ENCODE peak calls at places on chromosomes 1 and 21, in six cellular contexts. R, C, G, P, E and T are unnamed samples.

GRCh38 chr1:31382379-31382989 is 9.6 kb upstream of the FABP3 start:
- DNase-seq in C (peak), R (no peak), E (no peak), P (no peak), G (no peak), T (no peak)

GRCh38 chr1:185139231-185139630 is 17.5 kb downstream of the TRMT1L start:
- DNase-seq in G (no peak), R (no peak), P (no peak), C (no peak), E (no peak), T (no peak)

GRCh38 chr1:72623299-72623708 is 341.0 kb upstream of the NEGR1 start:
- DNase-seq in C (peak), E (peak), P (peak), G (peak), R (peak), T (peak)

GRCh38 chr1:147597010-147597409 is 55.7 kb downstream of the BCL9 start:
- DNase-seq in E (no peak), P (no peak), R (no peak), G (no peak), C (no peak), T (no peak)

GRCh38 chr1:172719694-172720138 is 60.8 kb downstream of the FASLG start:
- DNase-seq in P (peak), G (peak), R (peak), E (peak), C (peak), T (peak)

GRCh38 chr1:58702766-58703165 is 2.9 kb upstream of the MYSM1 start:
- DNase-seq in G (no peak), P (no peak), R (no peak), E (no peak), C (no peak), T (no peak)

GRCh38 chr1:236753554-236753953 is 41.5 kb upstream of the MTR start:
- DNase-seq in E (peak), C (peak), P (peak), R (peak), G (peak), T (peak)

GRCh38 chr21:28142692-28143091 is 850.0 kb downstream of the LTN1 start:
- DNase-seq in E (no peak), C (no peak), P (no peak), R (no peak), G (peak), T (peak)

GRCh38 chr1:5936126-5936525 is 56.1 kb downstream of the NPHP4 start:
- DNase-seq in E (no peak), R (no peak), P (no peak), C (no peak), G (no peak), T (no peak)

GRCh38 chr1:172449012-172449584 is 5.2 kb upstream of the PIGC start:
- DNase-seq in P (no peak), G (peak), R (no peak), E (no peak), C (no peak), T (peak)

GRCh38 chr1:66685265-66685664 is 67.0 kb upstream of the DYNLT5 start:
- DNase-seq in R (no peak), C (no peak), G (peak), E (no peak), P (no peak), T (no peak)

GRCh38 chr1:27137544-27138075 is 17.3 kb downstream of the SLC9A1 start:
- DNase-seq in R (no peak), C (peak), G (peak), E (no peak), P (no peak), T (no peak)

GRCh38 chr1:206430031-206430983 is 40.0 kb upstream of the IKBKE start:
- DNase-seq in E (no peak), C (no peak), R (no peak), P (peak), G (peak), T (peak)

GRCh38 chr1:183910780-183911179 is 105.9 kb downstream of the RGL1 start:
- DNase-seq in C (no peak), E (no peak), P (no peak), G (no peak), R (no peak), T (no peak)

GRCh38 chr21:29190920-29191319 is 60.5 kb downstream of the MAP3K7CL start:
- DNase-seq in G (peak), C (no peak), E (no peak), P (no peak), R (no peak), T (no peak)

GRCh38 chr1:229064320-229064908 is 206.5 kb upstream of the RAB4A start:
- DNase-seq in G (no peak), E (no peak), C (no peak), R (no peak), P (no peak), T (peak)

GRCh38 chr21:43767980-43768867 is 7.9 kb downstream of the CSTB start:
- DNase-seq in R (peak), C (no peak), G (peak), P (no peak), E (no peak), T (peak)

GRCh38 chr21:45334591-45335081 is 46.9 kb upstream of the POFUT2 start:
- DNase-seq in G (no peak), E (no peak), P (no peak), C (no peak), R (no peak), T (no peak)

GRCh38 chr1:115534106-115534505 is 107.7 kb upstream of the VANGL1 start:
- DNase-seq in G (no peak), P (no peak), E (no peak), R (no peak), C (no peak), T (no peak)

GRCh38 chr1:181061891-181062777 is 26.4 kb upstream of the IER5 start:
- DNase-seq in P (peak), E (peak), C (no peak), R (no peak), G (peak), T (no peak)

DNA sequence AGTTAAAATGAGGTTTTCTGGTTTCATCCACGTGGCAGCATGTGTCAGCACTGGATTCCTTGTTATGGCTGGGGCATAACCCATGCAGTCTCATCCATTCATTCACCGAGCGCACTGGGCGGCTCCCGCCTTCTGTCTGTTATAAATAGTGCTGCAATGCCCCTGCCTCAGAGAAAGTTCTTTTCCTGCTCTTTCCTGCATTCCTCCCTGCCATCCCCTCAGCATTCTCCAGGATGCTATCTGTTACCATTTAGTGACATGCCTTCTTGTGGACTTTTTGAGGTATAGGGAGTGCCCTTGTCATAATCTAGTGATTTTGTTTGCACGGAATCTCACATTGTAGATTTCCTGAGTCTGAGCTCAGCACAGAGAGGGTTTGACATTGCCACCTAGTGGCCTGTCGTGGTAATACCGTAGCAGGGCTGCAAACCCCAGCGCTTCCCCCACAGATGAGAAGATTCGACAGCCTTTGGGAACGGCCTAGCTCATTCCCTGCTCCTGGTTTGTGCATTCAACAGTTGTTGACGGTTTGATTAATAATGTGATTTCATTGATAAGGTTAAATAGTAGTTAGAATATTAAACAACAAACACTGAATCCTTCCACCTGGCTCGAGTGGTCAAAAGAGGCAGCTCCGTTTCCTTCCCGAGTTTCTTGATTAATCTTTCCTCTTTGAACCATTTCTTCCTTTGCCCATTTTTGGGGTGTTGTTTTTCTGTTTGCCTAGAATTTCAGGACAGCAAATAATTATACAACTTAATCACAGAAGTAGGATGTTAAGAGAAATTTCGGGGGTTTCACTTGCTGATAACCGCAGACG is 46.3 kb downstream of the UMODL1 start:
- DNase-seq in P (peak), G (peak), C (peak), R (peak), E (peak), T (peak)
- H3K4me3 ChIP-seq in P (peak), G (peak), C (peak), R (no peak), E (peak), T (peak)

GRCh38 chr1:219928791-219929118 is 398 bp upstream of the SLC30A10 start:
- DNase-seq in G (no peak), P (no peak), R (no peak), C (no peak), E (no peak), T (no peak)
- H2AFZ ChIP-seq in G (no peak), P (no peak), R (peak), C (no peak), E (no peak), T (no peak)

GRCh38 chr1:63645301-63645700 is 52.1 kb downstream of the PGM1 start:
- DNase-seq in P (no peak), C (no peak), E (no peak), R (no peak), G (no peak), T (no peak)

GRCh38 chr1:63653971-63654370 is 60.8 kb downstream of the PGM1 start:
- DNase-seq in P (no peak), C (no peak), R (no peak), E (no peak), G (no peak), T (no peak)

GRCh38 chr1:63648689-63649088 is 55.5 kb downstream of the PGM1 start:
- DNase-seq in E (no peak), G (no peak), R (no peak), C (no peak), P (no peak), T (no peak)

GRCh38 chr1:63651110-63651776 is 58.0 kb downstream of the PGM1 start:
- DNase-seq in G (peak), P (no peak), E (no peak), R (no peak), C (no peak), T (peak)
- TF ChIP-seq EZH2phosphoT487 in G (no peak), P (no peak), E (no peak), R (no peak), C (no peak), T (no peak)

GRCh38 chr1:89800718-89801117 is 20.1 kb upstream of the LRRC8D start:
- DNase-seq in G (no peak), C (no peak), E (no peak), P (no peak), R (no peak), T (no peak)
- H3K4me3 ChIP-seq in G (no peak), C (no peak), E (no peak), P (no peak), R (no peak), T (no peak)

GRCh38 chr1:44839561-44839960 is 3.5 kb downstream of the PTCH2 start:
- DNase-seq in E (no peak), C (no peak), P (no peak), R (no peak), G (no peak), T (no peak)

GRCh38 chr1:44847786-44848185 is 4.7 kb upstream of the PTCH2 start:
- DNase-seq in E (no peak), P (no peak), G (no peak), R (no peak), C (no peak), T (no peak)

GRCh38 chr1:44842415-44842762 is 664 bp downstream of the PTCH2 start:
- DNase-seq in P (no peak), R (no peak), G (no peak), C (no peak), E (no peak), T (no peak)

GRCh38 chr1:44848456-44849181 is 5.6 kb upstream of the PTCH2 start:
- DNase-seq in R (no peak), G (no peak), C (no peak), P (no peak), E (no peak), T (no peak)

GRCh38 chr1:44842763-44843655 is at the start of gene PTCH2:
- DNase-seq in E (peak), G (peak), P (no peak), C (peak), R (peak), T (peak)
- H2AFZ ChIP-seq in E (no peak), G (peak), P (no peak), C (peak), R (peak), T (peak)